ENCODE peak calls at places on chromosomes 2 and 18, in four cellular contexts. One of them, this sample, is unnamed.

GRCh38 chr2:36356990-36357505 is 1.5 kb downstream of the CRIM1 start:
- DNase-seq in IMR-90: peak; percentile 50
- DNase-seq in uterus: peak; percentile 40
- DNase-seq in adrenal gland: peak; percentile 30
- DNase-seq in this sample: peak; percentile 57

GRCh38 chr18:48922801-48923730 is 27.7 kb downstream of the SMAD7 start:
- DNase-seq in IMR-90: peak; percentile 82
- DNase-seq in uterus: peak; percentile 77
- DNase-seq in adrenal gland: peak; percentile 71
- DNase-seq in this sample: peak; percentile 95

GRCh38 chr2:1881998-1882397 is 137.7 kb upstream of the PXDN start:
- DNase-seq in IMR-90: no peak
- DNase-seq in uterus: no peak
- DNase-seq in adrenal gland: no peak
- DNase-seq in this sample: no peak

GRCh38 chr2:143161982-143162837 is 33.0 kb downstream of the ARHGAP15 start:
- DNase-seq in IMR-90: peak; percentile 58
- DNase-seq in uterus: no peak
- DNase-seq in adrenal gland: peak; percentile 63
- DNase-seq in this sample: no peak

GRCh38 chr18:46445914-46446313 is 211.1 kb downstream of the LOXHD1 start:
- DNase-seq in IMR-90: no peak
- DNase-seq in uterus: no peak
- DNase-seq in adrenal gland: no peak
- DNase-seq in this sample: no peak

GRCh38 chr2:95012881-95013550 is 12.5 kb upstream of the MAL start:
- DNase-seq in IMR-90: no peak
- DNase-seq in uterus: no peak
- DNase-seq in adrenal gland: no peak
- DNase-seq in this sample: no peak

GRCh38 chr2:1546023-1546591 is 132.8 kb downstream of the TPO start:
- DNase-seq in IMR-90: peak; percentile 63
- DNase-seq in uterus: no peak
- DNase-seq in adrenal gland: peak; percentile 21
- DNase-seq in this sample: peak; percentile 58

GRCh38 chr18:48786621-48787522 is 163.9 kb downstream of the SMAD7 start:
- DNase-seq in IMR-90: no peak
- DNase-seq in uterus: no peak
- DNase-seq in adrenal gland: no peak
- DNase-seq in this sample: no peak

GRCh38 chr2:20900052-20900636 is 77.2 kb upstream of the LDAH start:
- DNase-seq in IMR-90: no peak
- DNase-seq in uterus: no peak
- DNase-seq in adrenal gland: no peak
- DNase-seq in this sample: no peak

GRCh38 chr2:218252509-218253247 is 8.1 kb upstream of the GPBAR1 start:
- DNase-seq in IMR-90: peak; percentile 64
- DNase-seq in uterus: no peak
- DNase-seq in adrenal gland: no peak
- DNase-seq in this sample: no peak

GRCh38 chr2:64770137-64770780 is 116.5 kb upstream of the SERTAD2 start:
- DNase-seq in IMR-90: peak; percentile 79
- DNase-seq in uterus: no peak
- DNase-seq in adrenal gland: no peak
- DNase-seq in this sample: no peak

GRCh38 chr2:237336131-237336530 is 77.8 kb downstream of the COL6A3 start:
- DNase-seq in IMR-90: no peak
- DNase-seq in uterus: no peak
- DNase-seq in adrenal gland: no peak
- DNase-seq in this sample: no peak

GRCh38 chr2:9249036-9249800 is 42.6 kb downstream of the ASAP2 start:
- DNase-seq in IMR-90: peak; percentile 55
- DNase-seq in uterus: no peak
- DNase-seq in adrenal gland: no peak
- DNase-seq in this sample: peak; percentile 60

GRCh38 chr2:121898483-121898882 is 143.0 kb downstream of the TSN start:
- DNase-seq in IMR-90: peak; percentile 71
- DNase-seq in uterus: no peak
- DNase-seq in adrenal gland: no peak
- DNase-seq in this sample: no peak

GRCh38 chr2:39649491-39649890 is 16.2 kb upstream of the TMEM178A start:
- DNase-seq in IMR-90: no peak
- DNase-seq in uterus: no peak
- DNase-seq in adrenal gland: no peak
- DNase-seq in this sample: no peak

GRCh38 chr18:65352183-65352582 is 398.6 kb upstream of the CDH7 start:
- DNase-seq in IMR-90: no peak
- DNase-seq in uterus: no peak
- DNase-seq in adrenal gland: no peak
- DNase-seq in this sample: no peak

GRCh38 chr18:44051088-44051487 is 629.6 kb upstream of the SETBP1 start:
- DNase-seq in IMR-90: no peak
- DNase-seq in uterus: no peak
- DNase-seq in adrenal gland: no peak
- DNase-seq in this sample: no peak

GRCh38 chr2:206543073-206543472 is 99.2 kb upstream of the FAM237A start:
- DNase-seq in IMR-90: no peak
- DNase-seq in uterus: no peak
- DNase-seq in adrenal gland: no peak
- DNase-seq in this sample: no peak

DNA sequence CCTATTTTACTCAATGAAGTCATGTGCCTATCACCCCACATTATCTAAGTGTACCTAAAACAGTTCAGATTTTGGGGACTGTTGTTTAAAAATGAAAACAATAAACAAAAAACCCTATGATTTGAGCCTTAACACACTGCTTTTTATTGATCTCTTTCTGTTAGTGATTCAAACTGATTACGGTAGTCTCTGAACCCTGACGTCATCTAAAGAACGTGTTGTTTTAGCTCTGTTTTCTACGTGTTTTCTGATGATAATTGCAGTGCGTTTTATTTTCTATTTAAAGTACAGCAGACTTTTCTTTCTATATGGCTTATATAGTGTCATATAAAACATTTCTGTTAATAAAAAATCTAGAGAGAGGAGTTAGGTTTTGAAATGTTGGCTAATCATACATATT is 93.9 kb upstream of the FAM237A start:
- DNase-seq in IMR-90: no peak
- DNase-seq in uterus: no peak
- DNase-seq in adrenal gland: no peak
- DNase-seq in this sample: no peak
- H3K27ac ChIP-seq in IMR-90: no peak overlapping the region
- H3K27ac ChIP-seq in uterus: no peak overlapping the region
- H3K27ac ChIP-seq in adrenal gland: no peak overlapping the region
- H3K27ac ChIP-seq in this sample: no peak overlapping the region

DNA sequence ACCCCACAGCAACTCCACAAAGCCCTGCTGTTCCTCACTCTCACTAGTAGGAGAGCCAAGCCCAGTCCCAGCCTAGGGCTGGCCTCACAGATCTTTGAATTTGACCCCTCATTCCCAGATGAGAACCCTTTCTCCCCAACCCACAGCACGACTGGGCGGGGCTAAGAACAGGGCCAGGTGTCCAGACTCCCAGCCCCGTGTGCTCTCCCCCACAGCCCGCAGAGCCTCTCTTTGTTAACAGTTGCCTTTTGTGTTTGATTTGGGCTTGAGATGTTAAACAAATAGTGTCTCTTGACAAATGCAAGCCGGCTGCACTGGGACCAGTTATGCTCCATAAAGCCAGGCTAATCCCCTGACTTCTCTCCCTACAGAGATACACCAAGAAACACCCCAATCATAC is 4.7 kb upstream of the KCNK3 start:
- DNase-seq in IMR-90: no peak
- DNase-seq in uterus: no peak
- DNase-seq in adrenal gland: no peak
- DNase-seq in this sample: no peak
- H3K27me3 ChIP-seq in IMR-90: peaks cover 77% of the 10 kb centered on the region
- H3K27me3 ChIP-seq in uterus: no peaks in the 10 kb centered on the region
- H3K27me3 ChIP-seq in adrenal gland: no peaks in the 10 kb centered on the region
- H3K27me3 ChIP-seq in this sample: peaks cover 49% of the 10 kb centered on the region

GRCh38 chr18:34991152-34991551 is 50.1 kb upstream of the MAPRE2 start:
- DNase-seq in IMR-90: no peak
- DNase-seq in uterus: no peak
- DNase-seq in adrenal gland: no peak
- DNase-seq in this sample: no peak

GRCh38 chr18:34995746-34996145 is 45.5 kb upstream of the MAPRE2 start:
- DNase-seq in IMR-90: no peak
- DNase-seq in uterus: no peak
- DNase-seq in adrenal gland: no peak
- DNase-seq in this sample: no peak

GRCh38 chr18:34990571-34990970 is 50.6 kb upstream of the MAPRE2 start:
- DNase-seq in IMR-90: peak; percentile 11
- DNase-seq in uterus: no peak
- DNase-seq in adrenal gland: peak; percentile 76
- DNase-seq in this sample: no peak

GRCh38 chr18:34991561-34991960 is 49.7 kb upstream of the MAPRE2 start:
- DNase-seq in IMR-90: no peak
- DNase-seq in uterus: no peak
- DNase-seq in adrenal gland: peak; percentile 26
- DNase-seq in this sample: no peak

DNA sequence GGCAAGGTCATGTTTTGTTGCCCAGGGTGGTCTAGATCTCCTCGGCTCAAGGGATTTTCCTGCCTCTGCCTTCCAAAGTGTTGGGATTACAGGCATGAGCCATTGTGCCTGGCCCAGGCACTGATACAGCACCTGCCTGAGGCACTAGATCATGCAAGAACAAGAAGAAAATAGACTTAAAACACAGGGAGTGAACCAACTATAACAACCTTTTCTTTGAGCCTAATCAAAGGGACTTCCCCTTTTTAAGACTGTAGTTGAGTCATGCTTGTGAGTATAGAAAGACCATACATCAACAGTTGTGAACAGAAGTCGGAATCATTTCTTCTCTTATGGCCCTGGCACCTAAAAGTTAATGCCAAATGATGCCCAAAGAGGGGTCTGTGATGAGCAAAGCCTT is 47.9 kb upstream of the MAPRE2 start:
- DNase-seq in IMR-90: no peak
- DNase-seq in uterus: no peak
- DNase-seq in adrenal gland: no peak
- DNase-seq in this sample: no peak
- H3K27ac ChIP-seq in IMR-90: no peak overlapping the region
- H3K27ac ChIP-seq in uterus: no peak overlapping the region
- H3K27ac ChIP-seq in adrenal gland: no peak overlapping the region
- H3K27ac ChIP-seq in this sample: no peak overlapping the region

GRCh38 chr18:58077329-58077728 is 33.3 kb downstream of the NEDD4L start:
- DNase-seq in IMR-90: no peak
- DNase-seq in uterus: no peak
- DNase-seq in adrenal gland: no peak
- DNase-seq in this sample: no peak

GRCh38 chr18:58076052-58076451 is 32.0 kb downstream of the NEDD4L start:
- DNase-seq in IMR-90: peak; percentile 68
- DNase-seq in uterus: no peak
- DNase-seq in adrenal gland: no peak
- DNase-seq in this sample: no peak

GRCh38 chr18:58080516-58080915 is 36.5 kb downstream of the NEDD4L start:
- DNase-seq in IMR-90: no peak
- DNase-seq in uterus: no peak
- DNase-seq in adrenal gland: no peak
- DNase-seq in this sample: no peak

DNA sequence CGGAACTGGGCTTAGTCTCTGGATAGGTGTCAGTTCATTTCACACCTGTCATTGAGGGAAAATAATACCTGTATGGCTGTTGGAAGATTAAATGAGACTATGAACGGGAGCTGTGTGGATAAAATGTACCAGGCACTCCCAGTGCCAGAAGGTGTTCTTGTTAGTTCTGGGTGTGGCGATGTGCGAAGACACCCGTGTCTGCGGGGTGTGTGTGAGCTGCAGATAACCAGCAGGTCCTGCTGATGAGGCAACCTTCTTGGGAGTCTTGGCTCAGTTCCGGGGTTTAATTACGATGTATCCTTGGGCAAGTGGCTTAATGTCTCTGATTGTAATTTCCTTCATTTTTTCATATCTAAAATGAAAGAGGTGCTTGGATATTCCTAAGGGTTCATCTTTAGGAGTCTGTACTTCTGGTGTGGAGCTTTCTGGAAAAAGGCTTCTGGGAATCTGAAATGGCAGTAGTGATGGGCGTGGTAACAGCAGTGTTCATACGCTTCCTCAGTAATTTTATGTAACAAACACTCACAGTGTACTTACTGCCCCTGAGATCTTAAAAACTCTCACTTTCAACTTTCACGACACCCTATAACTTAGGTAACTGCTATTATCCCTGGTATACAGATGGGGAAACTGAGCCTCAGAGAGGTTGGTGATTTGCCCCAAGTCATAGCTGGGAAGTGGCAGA is 35.0 kb downstream of the NEDD4L start:
- DNase-seq in IMR-90: no peak
- DNase-seq in uterus: no peak
- DNase-seq in adrenal gland: no peak
- DNase-seq in this sample: no peak
- H3K27me3 ChIP-seq in IMR-90: no peaks in the 10 kb centered on the region
- H3K27me3 ChIP-seq in uterus: no peaks in the 10 kb centered on the region
- H3K27me3 ChIP-seq in adrenal gland: no peaks in the 10 kb centered on the region
- H3K27me3 ChIP-seq in this sample: no peaks in the 10 kb centered on the region

GRCh38 chr18:79403723-79404566 is 8.2 kb downstream of the NFATC1 start:
- DNase-seq in IMR-90: no peak
- DNase-seq in uterus: no peak
- DNase-seq in adrenal gland: no peak
- DNase-seq in this sample: no peak
- H3K27ac ChIP-seq in IMR-90: no peak overlapping the region
- H3K27ac ChIP-seq in uterus: peak overlapping the region; percentile 42
- H3K27ac ChIP-seq in adrenal gland: peak overlapping the region; percentile 63
- H3K27ac ChIP-seq in this sample: no peak overlapping the region